ENCODE peak calls at places on chromosomes 12 and 14, in seven cellular contexts. C, G, F, K, N, B and M are unnamed samples.
A peak's percentile ranks its signal among the peaks of the same experiment; 100 is the strongest.

GRCh38 chr14:85532981-85533820 is 3.3 kb downstream of the FLRT2 start:
- DNase-seq in C (no peak), G (no peak), N (peak; percentile 26), F (peak; percentile 55), B (no peak), K (peak; percentile 42), M (peak; percentile 75)

GRCh38 chr12:108696996-108697290 is 34.4 kb downstream of the CORO1C start:
- DNase-seq in F (no peak), N (no peak), G (no peak), B (no peak), K (no peak), C (no peak), M (no peak)

GRCh38 chr14:39368261-39368959 is 63.8 kb downstream of the FBXO33 start:
- DNase-seq in F (peak; percentile 48), B (no peak), K (peak; percentile 30), C (no peak), N (peak; percentile 48), G (peak; percentile 6), M (peak; percentile 44)

GRCh38 chr14:104598461-104599273 is 5.9 kb downstream of the TMEM179 start:
- DNase-seq in C (no peak), G (no peak), F (no peak), B (no peak), N (no peak), K (no peak), M (no peak)

GRCh38 chr14:85731198-85731597 is 201.3 kb downstream of the FLRT2 start:
- DNase-seq in K (peak; percentile 32), G (no peak), N (no peak), C (no peak), B (no peak), F (no peak), M (no peak)

GRCh38 chr14:55025948-55026347 is 951 bp downstream of the WDHD1 start:
- DNase-seq in G (no peak), B (no peak), C (no peak), N (no peak), F (no peak), K (no peak), M (no peak)

GRCh38 chr12:116015525-116015924 is 262.0 kb downstream of the MED13L start:
- DNase-seq in C (no peak), K (no peak), F (no peak), N (peak; percentile 2), G (no peak), B (no peak), M (peak; percentile 22)

GRCh38 chr14:61476737-61477410 is 155.5 kb downstream of the PRKCH start:
- DNase-seq in G (peak; percentile 67), B (no peak), C (peak; percentile 40), F (no peak), K (peak; percentile 37), N (no peak), M (no peak)

GRCh38 chr14:69796797-69797500 is at the start of gene SLC10A1:
- DNase-seq in C (no peak), G (no peak), B (no peak), K (no peak), N (no peak), F (no peak), M (no peak)

GRCh38 chr12:13124661-13125505 is 21.4 kb upstream of the GSG1 start:
- DNase-seq in B (no peak), F (no peak), C (no peak), K (no peak), N (no peak), G (no peak), M (no peak)

GRCh38 chr12:48420031-48420775 is 52.2 kb upstream of the ANP32D start:
- DNase-seq in C (no peak), K (no peak), N (no peak), G (no peak), B (no peak), F (no peak), M (no peak)

GRCh38 chr14:72606879-72607278 is 287.0 kb downstream of the DPF3 start:
- DNase-seq in C (no peak), K (no peak), F (no peak), N (no peak), B (no peak), G (no peak), M (no peak)

GRCh38 chr12:23099604-23100003 is 474.6 kb downstream of the ETNK1 start:
- DNase-seq in C (no peak), G (no peak), B (no peak), F (no peak), K (no peak), N (no peak), M (no peak)

GRCh38 chr12:117147639-117148038 is 42.6 kb downstream of the FBXO21 start:
- DNase-seq in K (no peak), N (no peak), F (no peak), C (no peak), B (no peak), G (no peak), M (no peak)

GRCh38 chr12:58803893-58804292 is 116.4 kb downstream of the LRIG3 start:
- DNase-seq in K (peak; percentile 27), F (no peak), G (no peak), B (no peak), C (no peak), N (no peak), M (no peak)

GRCh38 chr14:72902802-72903530 is 9.1 kb upstream of the DPF3 start:
- DNase-seq in B (no peak), F (no peak), K (no peak), G (no peak), C (no peak), N (no peak), M (no peak)

GRCh38 chr12:17192721-17193120 is 586.8 kb upstream of the LMO3 start:
- DNase-seq in F (no peak), N (no peak), K (no peak), G (no peak), C (no peak), B (no peak), M (no peak)

GRCh38 chr12:108833355-108833733 is 24.0 kb downstream of the SSH1 start:
- DNase-seq in C (no peak), N (no peak), K (no peak), B (no peak), G (no peak), F (no peak), M (no peak)

GRCh38 chr12:131828671-131829350 is 618 bp downstream of the MMP17 start:
- DNase-seq in N (no peak), K (no peak), C (no peak), B (no peak), F (no peak), G (no peak), M (no peak)

GRCh38 chr14:64727551-64728071 is 23.4 kb downstream of the PLEKHG3 start:
- DNase-seq in C (no peak), G (no peak), K (no peak), F (no peak), N (no peak), B (no peak), M (no peak)

GRCh38 chr14:75010472-75010871 is 7.8 kb downstream of the EIF2B2 start:
- DNase-seq in G (no peak), F (no peak), C (no peak), N (no peak), B (no peak), K (no peak), M (no peak)

GRCh38 chr14:94412671-94413638 is 24.6 kb upstream of the SERPINA1 start:
- DNase-seq in G (no peak), B (no peak), K (no peak), C (no peak), F (no peak), N (no peak), M (no peak)

GRCh38 chr12:116551952-116552749 is 7.0 kb upstream of the MAP1LC3B2 start:
- DNase-seq in F (no peak), B (no peak), C (no peak), K (no peak), N (no peak), G (no peak), M (no peak)

GRCh38 chr12:53265783-53266182 is 2.3 kb upstream of the ESPL1 start:
- DNase-seq in N (no peak), G (no peak), B (no peak), F (no peak), K (no peak), C (no peak), M (no peak)

GRCh38 chr12:95790025-95790911 is at the start of gene NTN4:
- DNase-seq in B (peak; percentile 32), F (peak; percentile 36), C (no peak), N (no peak), K (peak; percentile 23), G (no peak), M (peak; percentile 35)

GRCh38 chr12:25924535-25925001 is 33.9 kb upstream of the RASSF8 start:
- DNase-seq in C (no peak), B (no peak), G (no peak), K (no peak), N (no peak), F (no peak), M (no peak)

GRCh38 chr12:79850610-79851299 is 84.1 kb downstream of the PPP1R12A start:
- DNase-seq in N (no peak), K (no peak), C (no peak), F (no peak), B (no peak), G (no peak), M (no peak)

GRCh38 chr14:101336203-101336602 is 225.1 kb upstream of the DIO3 start:
- DNase-seq in N (no peak), G (no peak), K (no peak), C (no peak), F (no peak), B (no peak), M (no peak)